ENCODE peak calls at places on chromosome 13, in ten cellular contexts. M is thyroid gland; B is uterus; N is CD8-positive, alpha-beta memory T cell; F is tibial nerve; T is upper lobe of right lung; C is heart right ventricle; J is ovary; P is colonic mucosa; S is breast epithelium. X is an unnamed sample. For H3K4me1 and H3K36me3, the result is how much of the 10 kb centered on the place peaks cover.

GRCh38 chr13:82636119-82636518 is 1246.2 kb downstream of the SLITRK1 start:
- DNase-seq in P (no peak), F (no peak), N (no peak), M (no peak), J (no peak), T (no peak), B (no peak), C (no peak), S (no peak), X (no peak)

GRCh38 chr13:44399045-44399444 is 25.4 kb downstream of the SERP2 start:
- DNase-seq in T (no peak), N (no peak), S (no peak), C (no peak), M (no peak), P (no peak), F (no peak), B (no peak), J (no peak), X (no peak)

GRCh38 chr13:43546260-43546659 is 240.5 kb downstream of the ENOX1 start:
- DNase-seq in J (peak), T (no peak), N (no peak), P (no peak), F (no peak), S (no peak), M (peak), C (peak), B (peak), X (no peak)

GRCh38 chr13:30149248-30149647 is 158.1 kb downstream of the KATNAL1 start:
- DNase-seq in F (no peak), N (no peak), J (no peak), M (no peak), S (no peak), C (no peak), B (no peak), P (no peak), T (no peak), X (no peak)

GRCh38 chr13:31930901-31931522 is 100.6 kb upstream of the FRY start:
- DNase-seq in P (no peak), J (no peak), F (no peak), T (no peak), N (no peak), M (no peak), S (no peak), B (no peak), C (no peak), X (no peak)

GRCh38 chr13:79483302-79483701 is 2.3 kb downstream of the NDFIP2 start:
- DNase-seq in M (no peak), C (no peak), T (no peak), F (no peak), J (no peak), S (no peak), P (no peak), B (no peak), N (no peak), X (no peak)

GRCh38 chr13:80945328-80945727 is 604.4 kb upstream of the SPRY2 start:
- DNase-seq in F (no peak), N (no peak), P (no peak), T (no peak), B (no peak), S (no peak), C (peak), M (no peak), J (no peak), X (no peak)

GRCh38 chr13:29195459-29195858 is 375.3 kb downstream of the MTUS2 start:
- DNase-seq in C (no peak), T (no peak), J (no peak), N (no peak), B (no peak), M (no peak), S (no peak), F (no peak), P (no peak), X (no peak)

GRCh38 chr13:112605531-112605990 is 17.6 kb upstream of the TUBGCP3 start:
- DNase-seq in F (no peak), P (no peak), S (no peak), N (no peak), B (no peak), T (no peak), J (no peak), M (no peak), C (no peak), X (no peak)

GRCh38 chr13:30681489-30682242 is 53.7 kb upstream of the ALOX5AP start:
- DNase-seq in N (no peak), J (no peak), S (no peak), B (peak), T (no peak), F (no peak), C (no peak), P (no peak), M (no peak), X (no peak)

GRCh38 chr13:43431279-43431678 is 355.5 kb downstream of the ENOX1 start:
- DNase-seq in F (no peak), C (no peak), T (no peak), J (no peak), N (no peak), S (no peak), P (no peak), B (no peak), M (no peak), X (no peak)

GRCh38 chr13:44212633-44213387 is 160.8 kb upstream of the SERP2 start:
- DNase-seq in P (no peak), N (no peak), C (no peak), J (no peak), F (no peak), M (no peak), S (no peak), B (no peak), T (no peak), X (no peak)

GRCh38 chr13:42215578-42216421 is 56.2 kb upstream of the AKAP11 start:
- DNase-seq in F (no peak), C (no peak), T (no peak), B (no peak), S (no peak), N (no peak), J (no peak), P (peak), M (peak), X (peak)

GRCh38 chr13:91358384-91358776 is 10.9 kb downstream of the MIR17HG start:
- DNase-seq in C (no peak), F (no peak), T (no peak), N (no peak), P (no peak), J (no peak), B (no peak), M (no peak), S (no peak), X (no peak)

GRCh38 chr13:75787249-75787940 is 151.3 kb downstream of the LMO7 start:
- DNase-seq in M (no peak), P (no peak), T (no peak), S (no peak), J (no peak), N (no peak), B (no peak), C (no peak), F (no peak), X (no peak)

GRCh38 chr13:39329182-39329639 is 273.8 kb downstream of the LHFPL6 start:
- DNase-seq in J (no peak), S (no peak), P (no peak), F (no peak), C (no peak), N (no peak), M (no peak), B (no peak), T (no peak), X (no peak)

GRCh38 chr13:53250272-53250875 is 221.8 kb downstream of the OLFM4 start:
- DNase-seq in P (peak), S (no peak), F (no peak), N (no peak), J (no peak), T (no peak), C (peak), B (no peak), M (no peak), X (no peak)

GRCh38 chr13:44576396-44577235 is 486 bp upstream of the TSC22D1 start:
- DNase-seq in N (peak), S (no peak), P (no peak), F (no peak), C (no peak), J (peak), T (peak), M (peak), B (peak), X (no peak)

GRCh38 chr13:60335531-60335930 is 61.5 kb upstream of the TDRD3 start:
- DNase-seq in S (no peak), B (no peak), J (no peak), T (no peak), N (no peak), C (no peak), P (no peak), M (no peak), F (no peak), X (no peak)

GRCh38 chr13:61760102-61760501 is 344.5 kb upstream of the PCDH20 start:
- DNase-seq in S (no peak), P (no peak), C (no peak), T (no peak), J (no peak), F (no peak), N (no peak), M (no peak), B (no peak), X (no peak)

GRCh38 chr13:106533940-106534843 is 1.3 kb downstream of the EFNB2 start:
- DNase-seq in J (peak), B (peak), T (peak), C (peak), P (peak), S (no peak), M (peak), N (no peak), F (no peak), X (peak)

GRCh38 chr13:110322828-110323171 is 15.7 kb downstream of the COL4A2 start:
- DNase-seq in M (no peak), B (no peak), S (no peak), P (no peak), F (no peak), T (no peak), J (no peak), C (no peak), N (no peak), X (no peak)
- H3K4me1 ChIP-seq in M (half or more), B (under half), S (under half), P (under half), F (under half), T (half or more), J (under half), C (half or more), N (under half), X (half or more)

GRCh38 chr13:46143239-46143701 is 38.4 kb upstream of the CPB2 start:
- DNase-seq in B (no peak), J (no peak), M (no peak), S (no peak), N (no peak), P (no peak), F (no peak), T (no peak), C (no peak), X (no peak)

GRCh38 chr13:46137627-46138026 is 32.8 kb upstream of the CPB2 start:
- DNase-seq in C (no peak), P (no peak), B (no peak), S (no peak), T (no peak), M (no peak), F (no peak), J (no peak), N (no peak), X (no peak)

GRCh38 chr13:46142692-46143238 is 37.9 kb upstream of the CPB2 start:
- DNase-seq in C (no peak), P (no peak), M (no peak), S (no peak), T (no peak), J (no peak), N (no peak), F (no peak), B (no peak), X (no peak)

GRCh38 chr13:46136688-46137087 is 31.9 kb upstream of the CPB2 start:
- DNase-seq in J (no peak), P (no peak), S (no peak), F (no peak), M (no peak), N (no peak), B (no peak), T (no peak), C (no peak), X (no peak)

GRCh38 chr13:46140044-46140443 is 35.2 kb upstream of the CPB2 start:
- DNase-seq in C (no peak), B (no peak), T (no peak), J (no peak), P (no peak), F (no peak), S (no peak), M (no peak), N (no peak), X (no peak)
- H3K36me3 ChIP-seq in C (under half), B (under half), T (under half), J (under half), P (under half), F (under half), S (under half), M (under half), N (half or more), X (under half)

DNA sequence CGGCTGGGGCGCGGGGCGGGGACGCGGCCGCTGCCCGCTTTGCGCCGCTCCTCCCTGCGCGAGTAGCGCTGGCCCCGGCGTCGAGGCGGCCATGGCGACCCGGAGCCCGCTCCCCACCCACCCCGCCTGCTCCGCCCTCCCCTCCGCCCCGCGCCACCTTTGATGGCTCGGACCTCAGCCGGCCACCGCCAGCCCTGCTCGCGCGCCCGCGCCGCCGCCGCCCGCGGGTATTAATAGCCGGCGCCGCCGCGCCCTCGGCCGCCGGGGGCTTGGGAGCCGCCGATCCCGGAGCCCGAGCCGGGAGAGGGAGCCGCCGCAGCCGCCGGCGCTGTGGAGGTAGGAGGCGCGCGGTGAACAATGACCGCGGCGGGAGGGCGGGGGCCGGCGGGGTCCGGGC is 261 bp downstream of the FARP1 start:
- DNase-seq in C (peak), T (peak), F (no peak), M (peak), J (no peak), N (no peak), S (no peak), B (peak), P (no peak), X (no peak)
- H3K27ac ChIP-seq in C (peak), T (peak), F (peak), M (peak), J (no peak), N (no peak), S (peak), B (peak), P (peak), X (peak)

GRCh38 chr13:109655206-109655600 is 131.2 kb downstream of the IRS2 start:
- DNase-seq in B (no peak), F (no peak), S (no peak), J (no peak), M (no peak), N (no peak), P (no peak), T (no peak), C (no peak), X (no peak)

GRCh38 chr13:109655611-109656010 is 130.8 kb downstream of the IRS2 start:
- DNase-seq in S (no peak), T (no peak), C (no peak), J (no peak), B (no peak), F (no peak), P (no peak), M (no peak), N (no peak), X (peak)

GRCh38 chr13:109652536-109652935 is 133.8 kb downstream of the IRS2 start:
- DNase-seq in C (no peak), N (no peak), M (no peak), F (no peak), B (no peak), J (no peak), S (no peak), T (no peak), P (no peak), X (peak)

GRCh38 chr13:109651854-109652253 is 134.5 kb downstream of the IRS2 start:
- DNase-seq in J (no peak), P (no peak), S (no peak), N (no peak), F (no peak), C (no peak), T (no peak), M (no peak), B (no peak), X (peak)

GRCh38 chr13:109654341-109655205 is 131.8 kb downstream of the IRS2 start:
- DNase-seq in M (no peak), S (no peak), F (no peak), T (no peak), N (no peak), C (no peak), P (no peak), J (no peak), B (no peak), X (peak)
- H3K4me1 ChIP-seq in M (under half), S (under half), F (under half), T (under half), N (under half), C (half or more), P (under half), J (under half), B (under half), X (under half)

DNA sequence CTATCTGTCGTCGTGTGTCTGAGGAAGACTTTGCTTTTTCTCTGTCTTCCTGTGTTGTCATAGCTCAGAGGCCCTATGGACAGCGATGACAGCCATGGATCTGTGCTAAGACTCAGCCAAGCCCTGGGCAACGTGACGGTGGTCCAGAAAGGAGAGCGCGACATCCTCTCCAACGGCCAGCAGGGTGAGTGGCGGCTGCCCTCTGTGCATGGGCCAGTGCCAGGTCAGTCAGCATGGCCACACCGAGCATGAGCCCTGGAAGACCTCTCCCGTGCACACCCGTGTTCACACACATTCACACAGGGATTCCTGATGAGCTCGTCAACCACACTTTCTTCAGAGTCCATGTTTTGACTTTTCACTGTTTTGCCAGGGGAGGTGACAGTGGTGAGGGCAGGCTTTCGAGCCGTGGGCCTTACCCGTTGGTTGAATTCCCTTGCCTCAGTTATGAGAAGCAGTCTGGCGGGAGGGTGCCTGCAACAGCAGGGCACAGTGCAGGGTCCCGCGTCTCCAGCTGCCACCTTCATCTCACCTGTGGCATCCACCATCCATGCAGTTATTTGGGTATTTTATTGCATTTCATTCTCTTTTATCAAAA is 20.2 kb downstream of the NAXD start:
- DNase-seq in B (no peak), M (no peak), P (no peak), N (no peak), F (no peak), S (no peak), T (no peak), C (no peak), J (no peak), X (peak)
- H3K36me3 ChIP-seq in B (under half), M (under half), P (under half), N (under half), F (under half), S (under half), T (half or more), C (half or more), J (under half), X (half or more)